ENCODE peak calls at places on chromosome 6, in seven cellular contexts. H, X, S, F, Y, C and D are unnamed samples.

GRCh38 chr6:111757342-111757741 is 115.9 kb downstream of the FYN start:
- DNase-seq in H (no peak), X (peak), S (no peak), F (no peak), Y (no peak), C (no peak), D (no peak)

GRCh38 chr6:1346556-1347186 is 34.8 kb downstream of the FOXQ1 start:
- DNase-seq in H (no peak), X (no peak), S (no peak), F (no peak), Y (no peak), C (no peak), D (no peak)

GRCh38 chr6:90941885-90942284 is 355.0 kb upstream of the MAP3K7 start:
- DNase-seq in H (no peak), X (no peak), S (no peak), F (no peak), Y (no peak), C (no peak), D (no peak)

GRCh38 chr6:137949686-137950390 is 82.8 kb downstream of the TNFAIP3 start:
- DNase-seq in H (no peak), X (no peak), S (no peak), F (no peak), Y (no peak), C (no peak), D (no peak)

GRCh38 chr6:156808287-156808686 is 31.1 kb downstream of the ARID1B start:
- DNase-seq in H (no peak), X (peak), S (no peak), F (no peak), Y (no peak), C (no peak), D (no peak)

GRCh38 chr6:97465877-97466710 is 183.1 kb upstream of the MMS22L start:
- DNase-seq in H (no peak), X (no peak), S (no peak), F (peak), Y (no peak), C (no peak), D (no peak)

GRCh38 chr6:34468378-34468892 is 2.6 kb downstream of the PACSIN1 start:
- DNase-seq in H (no peak), X (no peak), S (no peak), F (no peak), Y (no peak), C (no peak), D (no peak)

GRCh38 chr6:69865126-69865525 is 1.2 kb upstream of the COL19A1 start:
- DNase-seq in H (no peak), X (peak), S (no peak), F (no peak), Y (no peak), C (no peak), D (no peak)

GRCh38 chr6:75318900-75319299 is 34.3 kb upstream of the TMEM30A start:
- DNase-seq in H (no peak), X (no peak), S (no peak), F (no peak), Y (no peak), C (no peak), D (no peak)

GRCh38 chr6:125841356-125842090 is 50.8 kb downstream of the NCOA7 start:
- DNase-seq in H (no peak), X (no peak), S (no peak), F (no peak), Y (no peak), C (no peak), D (no peak)

GRCh38 chr6:88869263-88870023 is 94.0 kb downstream of the RNGTT start:
- DNase-seq in H (no peak), X (peak), S (no peak), F (no peak), Y (peak), C (no peak), D (no peak)

GRCh38 chr6:80508885-80509630 is 402.6 kb downstream of the BCKDHB start:
- DNase-seq in H (no peak), X (no peak), S (no peak), F (no peak), Y (no peak), C (no peak), D (no peak)

GRCh38 chr6:45378324-45378926 is 691 bp upstream of the SUPT3H start:
- DNase-seq in H (peak), X (no peak), S (peak), F (no peak), Y (no peak), C (no peak), D (no peak)

GRCh38 chr6:16482702-16483314 is 244.4 kb downstream of the GMPR start:
- DNase-seq in H (no peak), X (no peak), S (no peak), F (no peak), Y (no peak), C (no peak), D (no peak)

GRCh38 chr6:166765234-166765541 is 138.1 kb upstream of the RPS6KA2 start:
- DNase-seq in H (no peak), X (no peak), S (peak), F (no peak), Y (no peak), C (no peak), D (no peak)

GRCh38 chr6:130262008-130262407 is 39.3 kb upstream of the SAMD3 start:
- DNase-seq in H (no peak), X (no peak), S (no peak), F (no peak), Y (no peak), C (no peak), D (no peak)

GRCh38 chr6:165729307-165729936 is 66.4 kb upstream of the PDE10A start:
- DNase-seq in H (no peak), X (peak), S (peak), F (no peak), Y (peak), C (no peak), D (no peak)

GRCh38 chr6:82408952-82409421 is 45.4 kb downstream of the TPBG start:
- DNase-seq in H (no peak), X (peak), S (no peak), F (no peak), Y (no peak), C (no peak), D (no peak)

GRCh38 chr6:148451690-148452089 is 109.1 kb downstream of the SASH1 start:
- DNase-seq in H (no peak), X (peak), S (no peak), F (no peak), Y (no peak), C (peak), D (peak)

GRCh38 chr6:44495036-44495901 is 107.8 kb downstream of the CDC5L start:
- DNase-seq in H (no peak), X (no peak), S (no peak), F (no peak), Y (peak), C (no peak), D (no peak)